ENCODE peak calls at places on chromosomes 6 and 20, in seven cellular contexts. One of them, this sample, is unnamed.

GRCh38 chr6:32627831-32628230 is 9.4 kb upstream of the HLA-DQA1 start:
- DNase-seq in GM12892: no peak
- DNase-seq in CD4-positive, CD25-positive, alpha-beta regulatory T cell: peak
- DNase-seq in stimulated activated CD4-positive, alpha-beta T cell treated with anti-CD3 and anti-CD28 coated beads, Interleukin-1b, Interleukin-23, amount 100 ng/mL, for 1 hour: no peak
- DNase-seq in HTR-8/SVneo: no peak
- DNase-seq in Daoy: peak
- DNase-seq in amniotic stem cell: no peak
- DNase-seq in this sample: peak

GRCh38 chr6:110020888-110021287 is 42.8 kb downstream of the GPR6 start:
- DNase-seq in GM12892: no peak
- DNase-seq in CD4-positive, CD25-positive, alpha-beta regulatory T cell: no peak
- DNase-seq in stimulated activated CD4-positive, alpha-beta T cell treated with anti-CD3 and anti-CD28 coated beads, Interleukin-1b, Interleukin-23, amount 100 ng/mL, for 1 hour: no peak
- DNase-seq in HTR-8/SVneo: no peak
- DNase-seq in Daoy: no peak
- DNase-seq in amniotic stem cell: no peak
- DNase-seq in this sample: no peak

GRCh38 chr6:113464959-113465358 is 392.2 kb upstream of the MARCKS start:
- DNase-seq in GM12892: no peak
- DNase-seq in CD4-positive, CD25-positive, alpha-beta regulatory T cell: no peak
- DNase-seq in stimulated activated CD4-positive, alpha-beta T cell treated with anti-CD3 and anti-CD28 coated beads, Interleukin-1b, Interleukin-23, amount 100 ng/mL, for 1 hour: no peak
- DNase-seq in HTR-8/SVneo: peak
- DNase-seq in Daoy: peak
- DNase-seq in amniotic stem cell: no peak
- DNase-seq in this sample: no peak

GRCh38 chr6:137282253-137282652 is 63.1 kb upstream of the IFNGR1 start:
- DNase-seq in GM12892: no peak
- DNase-seq in CD4-positive, CD25-positive, alpha-beta regulatory T cell: no peak
- DNase-seq in stimulated activated CD4-positive, alpha-beta T cell treated with anti-CD3 and anti-CD28 coated beads, Interleukin-1b, Interleukin-23, amount 100 ng/mL, for 1 hour: no peak
- DNase-seq in HTR-8/SVneo: no peak
- DNase-seq in Daoy: no peak
- DNase-seq in amniotic stem cell: no peak
- DNase-seq in this sample: no peak

GRCh38 chr6:706161-706560 is 13.2 kb upstream of the EXOC2 start:
- DNase-seq in GM12892: no peak
- DNase-seq in CD4-positive, CD25-positive, alpha-beta regulatory T cell: no peak
- DNase-seq in stimulated activated CD4-positive, alpha-beta T cell treated with anti-CD3 and anti-CD28 coated beads, Interleukin-1b, Interleukin-23, amount 100 ng/mL, for 1 hour: no peak
- DNase-seq in HTR-8/SVneo: peak
- DNase-seq in Daoy: peak
- DNase-seq in amniotic stem cell: no peak
- DNase-seq in this sample: no peak

GRCh38 chr6:167424700-167425099 is 99.8 kb downstream of the TTLL2 start:
- DNase-seq in GM12892: no peak
- DNase-seq in CD4-positive, CD25-positive, alpha-beta regulatory T cell: no peak
- DNase-seq in stimulated activated CD4-positive, alpha-beta T cell treated with anti-CD3 and anti-CD28 coated beads, Interleukin-1b, Interleukin-23, amount 100 ng/mL, for 1 hour: no peak
- DNase-seq in HTR-8/SVneo: no peak
- DNase-seq in Daoy: no peak
- DNase-seq in amniotic stem cell: no peak
- DNase-seq in this sample: no peak

GRCh38 chr6:95578106-95578410 is 723 bp downstream of the MANEA start:
- DNase-seq in GM12892: peak
- DNase-seq in CD4-positive, CD25-positive, alpha-beta regulatory T cell: no peak
- DNase-seq in stimulated activated CD4-positive, alpha-beta T cell treated with anti-CD3 and anti-CD28 coated beads, Interleukin-1b, Interleukin-23, amount 100 ng/mL, for 1 hour: no peak
- DNase-seq in HTR-8/SVneo: no peak
- DNase-seq in Daoy: no peak
- DNase-seq in amniotic stem cell: no peak
- DNase-seq in this sample: no peak

GRCh38 chr6:3773696-3774298 is 22.3 kb upstream of the PXDC1 start:
- DNase-seq in GM12892: no peak
- DNase-seq in CD4-positive, CD25-positive, alpha-beta regulatory T cell: no peak
- DNase-seq in stimulated activated CD4-positive, alpha-beta T cell treated with anti-CD3 and anti-CD28 coated beads, Interleukin-1b, Interleukin-23, amount 100 ng/mL, for 1 hour: no peak
- DNase-seq in HTR-8/SVneo: no peak
- DNase-seq in Daoy: no peak
- DNase-seq in amniotic stem cell: no peak
- DNase-seq in this sample: no peak

GRCh38 chr20:931401-931800 is 15.3 kb upstream of the ANGPT4 start:
- DNase-seq in GM12892: no peak
- DNase-seq in CD4-positive, CD25-positive, alpha-beta regulatory T cell: no peak
- DNase-seq in stimulated activated CD4-positive, alpha-beta T cell treated with anti-CD3 and anti-CD28 coated beads, Interleukin-1b, Interleukin-23, amount 100 ng/mL, for 1 hour: no peak
- DNase-seq in HTR-8/SVneo: no peak
- DNase-seq in Daoy: no peak
- DNase-seq in amniotic stem cell: no peak
- DNase-seq in this sample: no peak

GRCh38 chr6:110877154-110877564 is 2.6 kb downstream of the AMD1 start:
- DNase-seq in GM12892: no peak
- DNase-seq in CD4-positive, CD25-positive, alpha-beta regulatory T cell: no peak
- DNase-seq in stimulated activated CD4-positive, alpha-beta T cell treated with anti-CD3 and anti-CD28 coated beads, Interleukin-1b, Interleukin-23, amount 100 ng/mL, for 1 hour: no peak
- DNase-seq in HTR-8/SVneo: no peak
- DNase-seq in Daoy: no peak
- DNase-seq in amniotic stem cell: no peak
- DNase-seq in this sample: no peak

GRCh38 chr6:38567436-38567835 is 72.3 kb downstream of the BTBD9 start:
- DNase-seq in GM12892: no peak
- DNase-seq in CD4-positive, CD25-positive, alpha-beta regulatory T cell: no peak
- DNase-seq in stimulated activated CD4-positive, alpha-beta T cell treated with anti-CD3 and anti-CD28 coated beads, Interleukin-1b, Interleukin-23, amount 100 ng/mL, for 1 hour: no peak
- DNase-seq in HTR-8/SVneo: peak
- DNase-seq in Daoy: peak
- DNase-seq in amniotic stem cell: peak
- DNase-seq in this sample: no peak

GRCh38 chr6:163780993-163781392 is 366.5 kb downstream of the QKI start:
- DNase-seq in GM12892: no peak
- DNase-seq in CD4-positive, CD25-positive, alpha-beta regulatory T cell: no peak
- DNase-seq in stimulated activated CD4-positive, alpha-beta T cell treated with anti-CD3 and anti-CD28 coated beads, Interleukin-1b, Interleukin-23, amount 100 ng/mL, for 1 hour: no peak
- DNase-seq in HTR-8/SVneo: no peak
- DNase-seq in Daoy: peak
- DNase-seq in amniotic stem cell: no peak
- DNase-seq in this sample: no peak

GRCh38 chr6:87919001-87919400 is 128.6 kb upstream of the SPACA1 start:
- DNase-seq in GM12892: no peak
- DNase-seq in CD4-positive, CD25-positive, alpha-beta regulatory T cell: no peak
- DNase-seq in stimulated activated CD4-positive, alpha-beta T cell treated with anti-CD3 and anti-CD28 coated beads, Interleukin-1b, Interleukin-23, amount 100 ng/mL, for 1 hour: no peak
- DNase-seq in HTR-8/SVneo: no peak
- DNase-seq in Daoy: no peak
- DNase-seq in amniotic stem cell: no peak
- DNase-seq in this sample: no peak

GRCh38 chr6:111952821-111953535 is 79.7 kb upstream of the FYN start:
- DNase-seq in GM12892: no peak
- DNase-seq in CD4-positive, CD25-positive, alpha-beta regulatory T cell: no peak
- DNase-seq in stimulated activated CD4-positive, alpha-beta T cell treated with anti-CD3 and anti-CD28 coated beads, Interleukin-1b, Interleukin-23, amount 100 ng/mL, for 1 hour: no peak
- DNase-seq in HTR-8/SVneo: no peak
- DNase-seq in Daoy: peak
- DNase-seq in amniotic stem cell: no peak
- DNase-seq in this sample: no peak

GRCh38 chr6:129240492-129240853 is 357.5 kb downstream of the LAMA2 start:
- DNase-seq in GM12892: no peak
- DNase-seq in CD4-positive, CD25-positive, alpha-beta regulatory T cell: no peak
- DNase-seq in stimulated activated CD4-positive, alpha-beta T cell treated with anti-CD3 and anti-CD28 coated beads, Interleukin-1b, Interleukin-23, amount 100 ng/mL, for 1 hour: no peak
- DNase-seq in HTR-8/SVneo: no peak
- DNase-seq in Daoy: no peak
- DNase-seq in amniotic stem cell: no peak
- DNase-seq in this sample: no peak

GRCh38 chr6:135088818-135089809 is 34.5 kb upstream of the HBS1L start:
- DNase-seq in GM12892: no peak
- DNase-seq in CD4-positive, CD25-positive, alpha-beta regulatory T cell: peak
- DNase-seq in stimulated activated CD4-positive, alpha-beta T cell treated with anti-CD3 and anti-CD28 coated beads, Interleukin-1b, Interleukin-23, amount 100 ng/mL, for 1 hour: no peak
- DNase-seq in HTR-8/SVneo: peak
- DNase-seq in Daoy: peak
- DNase-seq in amniotic stem cell: peak
- DNase-seq in this sample: peak

GRCh38 chr6:95203153-95203754 is 374.1 kb upstream of the MANEA start:
- DNase-seq in GM12892: no peak
- DNase-seq in CD4-positive, CD25-positive, alpha-beta regulatory T cell: no peak
- DNase-seq in stimulated activated CD4-positive, alpha-beta T cell treated with anti-CD3 and anti-CD28 coated beads, Interleukin-1b, Interleukin-23, amount 100 ng/mL, for 1 hour: no peak
- DNase-seq in HTR-8/SVneo: no peak
- DNase-seq in Daoy: peak
- DNase-seq in amniotic stem cell: no peak
- DNase-seq in this sample: no peak

GRCh38 chr20:4559906-4560305 is 161.8 kb upstream of the PRND start:
- DNase-seq in GM12892: no peak
- DNase-seq in CD4-positive, CD25-positive, alpha-beta regulatory T cell: no peak
- DNase-seq in stimulated activated CD4-positive, alpha-beta T cell treated with anti-CD3 and anti-CD28 coated beads, Interleukin-1b, Interleukin-23, amount 100 ng/mL, for 1 hour: no peak
- DNase-seq in HTR-8/SVneo: no peak
- DNase-seq in Daoy: no peak
- DNase-seq in amniotic stem cell: no peak
- DNase-seq in this sample: no peak

GRCh38 chr20:63281741-63282665 is 9.4 kb downstream of the ARFGAP1 start:
- DNase-seq in GM12892: no peak
- DNase-seq in CD4-positive, CD25-positive, alpha-beta regulatory T cell: no peak
- DNase-seq in stimulated activated CD4-positive, alpha-beta T cell treated with anti-CD3 and anti-CD28 coated beads, Interleukin-1b, Interleukin-23, amount 100 ng/mL, for 1 hour: no peak
- DNase-seq in HTR-8/SVneo: no peak
- DNase-seq in Daoy: no peak
- DNase-seq in amniotic stem cell: no peak
- DNase-seq in this sample: no peak

GRCh38 chr6:55543633-55544309 is 35.2 kb downstream of the HMGCLL1 start:
- DNase-seq in GM12892: no peak
- DNase-seq in CD4-positive, CD25-positive, alpha-beta regulatory T cell: no peak
- DNase-seq in stimulated activated CD4-positive, alpha-beta T cell treated with anti-CD3 and anti-CD28 coated beads, Interleukin-1b, Interleukin-23, amount 100 ng/mL, for 1 hour: no peak
- DNase-seq in HTR-8/SVneo: no peak
- DNase-seq in Daoy: peak
- DNase-seq in amniotic stem cell: no peak
- DNase-seq in this sample: no peak

GRCh38 chr6:70900061-70900460 is 56.8 kb downstream of the B3GAT2 start:
- DNase-seq in GM12892: no peak
- DNase-seq in CD4-positive, CD25-positive, alpha-beta regulatory T cell: no peak
- DNase-seq in stimulated activated CD4-positive, alpha-beta T cell treated with anti-CD3 and anti-CD28 coated beads, Interleukin-1b, Interleukin-23, amount 100 ng/mL, for 1 hour: no peak
- DNase-seq in HTR-8/SVneo: no peak
- DNase-seq in Daoy: no peak
- DNase-seq in amniotic stem cell: no peak
- DNase-seq in this sample: no peak

GRCh38 chr6:163775313-163775712 is 360.8 kb downstream of the QKI start:
- DNase-seq in GM12892: no peak
- DNase-seq in CD4-positive, CD25-positive, alpha-beta regulatory T cell: no peak
- DNase-seq in stimulated activated CD4-positive, alpha-beta T cell treated with anti-CD3 and anti-CD28 coated beads, Interleukin-1b, Interleukin-23, amount 100 ng/mL, for 1 hour: no peak
- DNase-seq in HTR-8/SVneo: no peak
- DNase-seq in Daoy: no peak
- DNase-seq in amniotic stem cell: no peak
- DNase-seq in this sample: no peak

GRCh38 chr6:141467881-141468280 is 664.8 kb upstream of the GJE1 start:
- DNase-seq in GM12892: no peak
- DNase-seq in CD4-positive, CD25-positive, alpha-beta regulatory T cell: no peak
- DNase-seq in stimulated activated CD4-positive, alpha-beta T cell treated with anti-CD3 and anti-CD28 coated beads, Interleukin-1b, Interleukin-23, amount 100 ng/mL, for 1 hour: no peak
- DNase-seq in HTR-8/SVneo: no peak
- DNase-seq in Daoy: peak
- DNase-seq in amniotic stem cell: no peak
- DNase-seq in this sample: no peak

GRCh38 chr6:31568537-31568961 is 3.5 kb upstream of the LTA start:
- DNase-seq in GM12892: no peak
- DNase-seq in CD4-positive, CD25-positive, alpha-beta regulatory T cell: peak
- DNase-seq in stimulated activated CD4-positive, alpha-beta T cell treated with anti-CD3 and anti-CD28 coated beads, Interleukin-1b, Interleukin-23, amount 100 ng/mL, for 1 hour: no peak
- DNase-seq in HTR-8/SVneo: no peak
- DNase-seq in Daoy: no peak
- DNase-seq in amniotic stem cell: no peak
- DNase-seq in this sample: peak

GRCh38 chr6:125104425-125104824 is 49.1 kb upstream of the TPD52L1 start:
- DNase-seq in GM12892: no peak
- DNase-seq in CD4-positive, CD25-positive, alpha-beta regulatory T cell: no peak
- DNase-seq in stimulated activated CD4-positive, alpha-beta T cell treated with anti-CD3 and anti-CD28 coated beads, Interleukin-1b, Interleukin-23, amount 100 ng/mL, for 1 hour: no peak
- DNase-seq in HTR-8/SVneo: no peak
- DNase-seq in Daoy: no peak
- DNase-seq in amniotic stem cell: no peak
- DNase-seq in this sample: no peak

GRCh38 chr6:30721198-30722024 is 1.3 kb downstream of the TUBB start:
- DNase-seq in GM12892: peak
- DNase-seq in CD4-positive, CD25-positive, alpha-beta regulatory T cell: peak
- DNase-seq in stimulated activated CD4-positive, alpha-beta T cell treated with anti-CD3 and anti-CD28 coated beads, Interleukin-1b, Interleukin-23, amount 100 ng/mL, for 1 hour: peak
- DNase-seq in HTR-8/SVneo: peak
- DNase-seq in Daoy: peak
- DNase-seq in amniotic stem cell: peak
- DNase-seq in this sample: no peak

GRCh38 chr6:139882234-139882633 is 507.8 kb upstream of the CITED2 start:
- DNase-seq in GM12892: no peak
- DNase-seq in CD4-positive, CD25-positive, alpha-beta regulatory T cell: no peak
- DNase-seq in stimulated activated CD4-positive, alpha-beta T cell treated with anti-CD3 and anti-CD28 coated beads, Interleukin-1b, Interleukin-23, amount 100 ng/mL, for 1 hour: no peak
- DNase-seq in HTR-8/SVneo: no peak
- DNase-seq in Daoy: peak
- DNase-seq in amniotic stem cell: no peak
- DNase-seq in this sample: no peak

GRCh38 chr6:18985958-18986357 is 598.8 kb downstream of the RNF144B start:
- DNase-seq in GM12892: no peak
- DNase-seq in CD4-positive, CD25-positive, alpha-beta regulatory T cell: no peak
- DNase-seq in stimulated activated CD4-positive, alpha-beta T cell treated with anti-CD3 and anti-CD28 coated beads, Interleukin-1b, Interleukin-23, amount 100 ng/mL, for 1 hour: no peak
- DNase-seq in HTR-8/SVneo: no peak
- DNase-seq in Daoy: no peak
- DNase-seq in amniotic stem cell: no peak
- DNase-seq in this sample: no peak

GRCh38 chr20:9889270-9889981 is 50.5 kb upstream of the PAK5 start:
- DNase-seq in GM12892: no peak
- DNase-seq in CD4-positive, CD25-positive, alpha-beta regulatory T cell: no peak
- DNase-seq in stimulated activated CD4-positive, alpha-beta T cell treated with anti-CD3 and anti-CD28 coated beads, Interleukin-1b, Interleukin-23, amount 100 ng/mL, for 1 hour: no peak
- DNase-seq in HTR-8/SVneo: no peak
- DNase-seq in Daoy: peak
- DNase-seq in amniotic stem cell: no peak
- DNase-seq in this sample: peak

GRCh38 chr20:24729896-24730605 is 219.0 kb upstream of the CST7 start:
- DNase-seq in GM12892: no peak
- DNase-seq in CD4-positive, CD25-positive, alpha-beta regulatory T cell: no peak
- DNase-seq in stimulated activated CD4-positive, alpha-beta T cell treated with anti-CD3 and anti-CD28 coated beads, Interleukin-1b, Interleukin-23, amount 100 ng/mL, for 1 hour: no peak
- DNase-seq in HTR-8/SVneo: no peak
- DNase-seq in Daoy: no peak
- DNase-seq in amniotic stem cell: no peak
- DNase-seq in this sample: no peak

GRCh38 chr20:41664584-41664983 is 46.4 kb upstream of the CHD6 start:
- DNase-seq in GM12892: peak
- DNase-seq in CD4-positive, CD25-positive, alpha-beta regulatory T cell: no peak
- DNase-seq in stimulated activated CD4-positive, alpha-beta T cell treated with anti-CD3 and anti-CD28 coated beads, Interleukin-1b, Interleukin-23, amount 100 ng/mL, for 1 hour: no peak
- DNase-seq in HTR-8/SVneo: no peak
- DNase-seq in Daoy: peak
- DNase-seq in amniotic stem cell: no peak
- DNase-seq in this sample: peak

GRCh38 chr20:54134445-54135220 is 39.2 kb downstream of the CYP24A1 start:
- DNase-seq in GM12892: no peak
- DNase-seq in CD4-positive, CD25-positive, alpha-beta regulatory T cell: no peak
- DNase-seq in stimulated activated CD4-positive, alpha-beta T cell treated with anti-CD3 and anti-CD28 coated beads, Interleukin-1b, Interleukin-23, amount 100 ng/mL, for 1 hour: no peak
- DNase-seq in HTR-8/SVneo: no peak
- DNase-seq in Daoy: peak
- DNase-seq in amniotic stem cell: no peak
- DNase-seq in this sample: no peak

GRCh38 chr6:125859691-125860210 is 69.0 kb downstream of the NCOA7 start:
- DNase-seq in GM12892: no peak
- DNase-seq in CD4-positive, CD25-positive, alpha-beta regulatory T cell: no peak
- DNase-seq in stimulated activated CD4-positive, alpha-beta T cell treated with anti-CD3 and anti-CD28 coated beads, Interleukin-1b, Interleukin-23, amount 100 ng/mL, for 1 hour: no peak
- DNase-seq in HTR-8/SVneo: no peak
- DNase-seq in Daoy: no peak
- DNase-seq in amniotic stem cell: no peak
- DNase-seq in this sample: no peak

GRCh38 chr6:75449625-75450206 is 43.9 kb downstream of the FILIP1 start:
- DNase-seq in GM12892: no peak
- DNase-seq in CD4-positive, CD25-positive, alpha-beta regulatory T cell: no peak
- DNase-seq in stimulated activated CD4-positive, alpha-beta T cell treated with anti-CD3 and anti-CD28 coated beads, Interleukin-1b, Interleukin-23, amount 100 ng/mL, for 1 hour: no peak
- DNase-seq in HTR-8/SVneo: no peak
- DNase-seq in Daoy: peak
- DNase-seq in amniotic stem cell: peak
- DNase-seq in this sample: no peak

GRCh38 chr6:106747139-106747538 is 117.8 kb downstream of the QRSL1 start:
- DNase-seq in GM12892: no peak
- DNase-seq in CD4-positive, CD25-positive, alpha-beta regulatory T cell: no peak
- DNase-seq in stimulated activated CD4-positive, alpha-beta T cell treated with anti-CD3 and anti-CD28 coated beads, Interleukin-1b, Interleukin-23, amount 100 ng/mL, for 1 hour: no peak
- DNase-seq in HTR-8/SVneo: no peak
- DNase-seq in Daoy: no peak
- DNase-seq in amniotic stem cell: no peak
- DNase-seq in this sample: no peak

GRCh38 chr6:7998103-7998725 is 66.0 kb downstream of the BLOC1S5 start:
- DNase-seq in GM12892: no peak
- DNase-seq in CD4-positive, CD25-positive, alpha-beta regulatory T cell: no peak
- DNase-seq in stimulated activated CD4-positive, alpha-beta T cell treated with anti-CD3 and anti-CD28 coated beads, Interleukin-1b, Interleukin-23, amount 100 ng/mL, for 1 hour: no peak
- DNase-seq in HTR-8/SVneo: no peak
- DNase-seq in Daoy: no peak
- DNase-seq in amniotic stem cell: no peak
- DNase-seq in this sample: no peak